ENCODE peak calls at places on chromosomes 7 and 10, in five cellular contexts. D is AG09319, S is upper lobe of right lung, G is GM13976, R is cardiac muscle cell. C is an unnamed sample.

GRCh38 chr7:140904081-140904480 is 20.6 kb downstream of the BRAF start:
- DNase-seq in D (no peak), S (no peak), G (no peak), R (no peak), C (no peak)

GRCh38 chr10:55631071-55631654 is 729.9 kb downstream of the ZWINT start:
- DNase-seq in D (no peak), S (peak), G (peak), R (peak), C (peak)

GRCh38 chr7:92827464-92827863 is 8.9 kb downstream of the CDK6 start:
- DNase-seq in D (no peak), S (no peak), G (no peak), R (peak), C (no peak)

GRCh38 chr10:26717476-26717875 is 20.0 kb downstream of the PDSS1 start:
- DNase-seq in D (no peak), S (no peak), G (no peak), R (no peak), C (no peak)

GRCh38 chr7:33845991-33846509 is 59.3 kb upstream of the BMPER start:
- DNase-seq in D (no peak), S (no peak), G (no peak), R (no peak), C (no peak)

GRCh38 chr10:69315610-69316312 is 37.5 kb downstream of the HK1 start:
- DNase-seq in D (no peak), S (no peak), G (no peak), R (no peak), C (no peak)

GRCh38 chr10:102948786-102949185 is 30.7 kb downstream of the CNNM2 start:
- DNase-seq in D (no peak), S (no peak), G (no peak), R (no peak), C (no peak)

GRCh38 chr10:121574519-121575170 is 23.6 kb downstream of the FGFR2 start:
- DNase-seq in D (no peak), S (no peak), G (no peak), R (no peak), C (no peak)

GRCh38 chr10:81848514-81848913 is 26.5 kb upstream of the NRG3 start:
- DNase-seq in D (no peak), S (no peak), G (no peak), R (peak), C (no peak)

GRCh38 chr7:40611472-40611871 is 476.7 kb downstream of the SUGCT start:
- DNase-seq in D (no peak), S (no peak), G (no peak), R (no peak), C (no peak)

GRCh38 chr7:142554555-142555532 is 194.4 kb upstream of the PRSS1 start:
- DNase-seq in D (no peak), S (no peak), G (no peak), R (no peak), C (no peak)

GRCh38 chr7:116986611-116987565 is 33.6 kb downstream of the ST7 start:
- DNase-seq in D (no peak), S (no peak), G (no peak), R (no peak), C (no peak)

GRCh38 chr7:154409703-154410311 is 357.6 kb downstream of the DPP6 start:
- DNase-seq in D (no peak), S (no peak), G (no peak), R (peak), C (no peak)

GRCh38 chr7:3312583-3312982 is 11.5 kb downstream of the SDK1 start:
- DNase-seq in D (no peak), S (no peak), G (no peak), R (no peak), C (no peak)

GRCh38 chr7:55565693-55566092 is 6.6 kb downstream of the VOPP1 start:
- DNase-seq in D (no peak), S (no peak), G (no peak), R (no peak), C (no peak)
- TF ChIP-seq CTCF in D (no peak), S (no peak), G (no peak), R (no peak), C (no peak)

GRCh38 chr10:43436291-43437140 is at the start of gene ZNF487:
- DNase-seq in D (peak), S (peak), G (peak), R (peak), C (peak)
- TF ChIP-seq CTCF in D (peak), S (peak), G (peak), R (peak), C (peak)

GRCh38 chr10:28849309-28849708 is 172.0 kb downstream of the BAMBI start:
- DNase-seq in D (no peak), S (no peak), G (no peak), R (no peak), C (no peak)
- TF ChIP-seq CTCF in D (no peak), S (no peak), G (no peak), R (no peak), C (no peak)

GRCh38 chr7:128390871-128391565 is 18.8 kb downstream of the IMPDH1 start:
- DNase-seq in D (no peak), S (no peak), G (no peak), R (no peak), C (no peak)
- TF ChIP-seq CTCF in D (no peak), S (no peak), G (no peak), R (no peak), C (no peak)

GRCh38 chr10:35595106-35595505 is 10.0 kb upstream of the GJD4 start:
- DNase-seq in D (no peak), S (no peak), G (no peak), R (no peak), C (no peak)

GRCh38 chr10:35594115-35594849 is 10.9 kb upstream of the GJD4 start:
- DNase-seq in D (no peak), S (no peak), G (no peak), R (no peak), C (no peak)

GRCh38 chr10:35598379-35598778 is 6.8 kb upstream of the GJD4 start:
- DNase-seq in D (no peak), S (no peak), G (no peak), R (peak), C (no peak)

GRCh38 chr10:35605191-35605590 is at the start of gene GJD4:
- DNase-seq in D (no peak), S (no peak), G (no peak), R (peak), C (no peak)

GRCh38 chr10:35600193-35600592 is 4.9 kb upstream of the GJD4 start:
- DNase-seq in D (no peak), S (no peak), G (no peak), R (no peak), C (no peak)
- TF ChIP-seq CTCF in D (peak), S (no peak), G (no peak), R (peak), C (peak)

GRCh38 chr10:2081501-2081900 is 344.2 kb upstream of the ADARB2 start:
- DNase-seq in D (no peak), S (no peak), G (no peak), R (no peak), C (no peak)
- TF ChIP-seq CTCF in D (no peak), S (no peak), G (no peak), R (no peak), C (no peak)